ENCODE peak calls at places on chromosomes 12 and 14, in five cellular contexts. One of them, this sample, is unnamed.
A peak's percentile ranks its signal among the peaks of the same experiment; 100 is the strongest.

GRCh38 chr12:100199023-100199346 is 1.6 kb upstream of the ACTR6 start:
- DNase-seq in CD4-positive, alpha-beta memory T cell: no peak
- DNase-seq in psoas muscle: no peak
- DNase-seq in body of pancreas: no peak
- DNase-seq in adrenal gland: no peak
- DNase-seq in this sample: peak; percentile 10

GRCh38 chr14:34003052-34003668 is 52.3 kb upstream of the EGLN3 start:
- DNase-seq in psoas muscle: no peak
- DNase-seq in body of pancreas: no peak
- DNase-seq in CD4-positive, alpha-beta memory T cell: no peak
- DNase-seq in adrenal gland: no peak
- DNase-seq in this sample: no peak

GRCh38 chr14:56474419-56475022 is 105.1 kb upstream of the TMEM260 start:
- DNase-seq in psoas muscle: no peak
- DNase-seq in CD4-positive, alpha-beta memory T cell: peak; percentile 30
- DNase-seq in body of pancreas: no peak
- DNase-seq in adrenal gland: no peak
- DNase-seq in this sample: peak; percentile 42

GRCh38 chr12:32399373-32400113 is at the start of gene FGD4:
- DNase-seq in CD4-positive, alpha-beta memory T cell: peak; percentile 32
- DNase-seq in adrenal gland: peak; percentile 93
- DNase-seq in psoas muscle: peak; percentile 86
- DNase-seq in body of pancreas: peak; percentile 95
- DNase-seq in this sample: peak; percentile 97

GRCh38 chr12:56990648-56991318 is 15.6 kb downstream of the ZBTB39 start:
- DNase-seq in adrenal gland: no peak
- DNase-seq in psoas muscle: no peak
- DNase-seq in body of pancreas: no peak
- DNase-seq in CD4-positive, alpha-beta memory T cell: no peak
- DNase-seq in this sample: no peak

GRCh38 chr12:11797317-11797913 is 147.9 kb downstream of the ETV6 start:
- DNase-seq in CD4-positive, alpha-beta memory T cell: no peak
- DNase-seq in body of pancreas: no peak
- DNase-seq in psoas muscle: no peak
- DNase-seq in adrenal gland: peak; percentile 20
- DNase-seq in this sample: no peak

GRCh38 chr12:119940881-119941280 is 48.2 kb upstream of the BICDL1 start:
- DNase-seq in CD4-positive, alpha-beta memory T cell: no peak
- DNase-seq in adrenal gland: no peak
- DNase-seq in body of pancreas: no peak
- DNase-seq in psoas muscle: no peak
- DNase-seq in this sample: no peak

GRCh38 chr14:86129426-86129825 is 599.5 kb downstream of the FLRT2 start:
- DNase-seq in psoas muscle: no peak
- DNase-seq in adrenal gland: no peak
- DNase-seq in body of pancreas: no peak
- DNase-seq in CD4-positive, alpha-beta memory T cell: no peak
- DNase-seq in this sample: no peak

GRCh38 chr14:55699131-55700057 is 119.4 kb downstream of the KTN1 start:
- DNase-seq in CD4-positive, alpha-beta memory T cell: no peak
- DNase-seq in psoas muscle: no peak
- DNase-seq in adrenal gland: no peak
- DNase-seq in body of pancreas: no peak
- DNase-seq in this sample: no peak

GRCh38 chr14:71013551-71014192 is 106.4 kb downstream of the PCNX1 start:
- DNase-seq in CD4-positive, alpha-beta memory T cell: no peak
- DNase-seq in adrenal gland: no peak
- DNase-seq in psoas muscle: no peak
- DNase-seq in body of pancreas: no peak
- DNase-seq in this sample: no peak

GRCh38 chr14:72565200-72565599 is 328.7 kb downstream of the DPF3 start:
- DNase-seq in adrenal gland: no peak
- DNase-seq in psoas muscle: peak; percentile 51
- DNase-seq in CD4-positive, alpha-beta memory T cell: no peak
- DNase-seq in body of pancreas: peak; percentile 6
- DNase-seq in this sample: no peak

GRCh38 chr12:88509347-88509746 is 70.9 kb downstream of the KITLG start:
- DNase-seq in body of pancreas: no peak
- DNase-seq in CD4-positive, alpha-beta memory T cell: no peak
- DNase-seq in adrenal gland: no peak
- DNase-seq in psoas muscle: no peak
- DNase-seq in this sample: no peak

GRCh38 chr14:105061428-105062047 is 3.7 kb downstream of the GPR132 start:
- DNase-seq in adrenal gland: no peak
- DNase-seq in body of pancreas: no peak
- DNase-seq in psoas muscle: peak; percentile 53
- DNase-seq in CD4-positive, alpha-beta memory T cell: peak; percentile 41
- DNase-seq in this sample: no peak

GRCh38 chr14:93132472-93133065 is 16.8 kb upstream of the ITPK1 start:
- DNase-seq in psoas muscle: no peak
- DNase-seq in CD4-positive, alpha-beta memory T cell: peak; percentile 19
- DNase-seq in body of pancreas: peak; percentile 80
- DNase-seq in adrenal gland: peak; percentile 62
- DNase-seq in this sample: peak; percentile 66

GRCh38 chr12:121093487-121093891 is 39.2 kb upstream of the P2RX7 start:
- DNase-seq in adrenal gland: no peak
- DNase-seq in body of pancreas: no peak
- DNase-seq in CD4-positive, alpha-beta memory T cell: no peak
- DNase-seq in psoas muscle: no peak
- DNase-seq in this sample: no peak

GRCh38 chr12:11623382-11623781 is 26.1 kb upstream of the ETV6 start:
- DNase-seq in CD4-positive, alpha-beta memory T cell: no peak
- DNase-seq in body of pancreas: no peak
- DNase-seq in adrenal gland: no peak
- DNase-seq in psoas muscle: no peak
- DNase-seq in this sample: no peak

GRCh38 chr14:100471451-100472093 is 115.6 kb downstream of the BEGAIN start:
- DNase-seq in CD4-positive, alpha-beta memory T cell: no peak
- DNase-seq in body of pancreas: peak; percentile 66
- DNase-seq in adrenal gland: peak; percentile 73
- DNase-seq in psoas muscle: peak; percentile 50
- DNase-seq in this sample: no peak

GRCh38 chr14:57403521-57403864 is 13.1 kb downstream of the NAA30 start:
- DNase-seq in CD4-positive, alpha-beta memory T cell: no peak
- DNase-seq in body of pancreas: no peak
- DNase-seq in psoas muscle: no peak
- DNase-seq in adrenal gland: no peak
- DNase-seq in this sample: no peak

GRCh38 chr14:93944348-93945069 is 17.4 kb downstream of the FAM181A start:
- DNase-seq in adrenal gland: peak; percentile 42
- DNase-seq in psoas muscle: peak; percentile 64
- DNase-seq in body of pancreas: peak; percentile 37
- DNase-seq in CD4-positive, alpha-beta memory T cell: no peak
- DNase-seq in this sample: no peak

GRCh38 chr14:75595211-75595610 is 16.8 kb downstream of the FLVCR2 start:
- DNase-seq in body of pancreas: no peak
- DNase-seq in psoas muscle: no peak
- DNase-seq in adrenal gland: no peak
- DNase-seq in CD4-positive, alpha-beta memory T cell: no peak
- DNase-seq in this sample: no peak

GRCh38 chr14:97212399-97212798 is 415.2 kb downstream of the VRK1 start:
- DNase-seq in body of pancreas: no peak
- DNase-seq in adrenal gland: no peak
- DNase-seq in CD4-positive, alpha-beta memory T cell: no peak
- DNase-seq in psoas muscle: no peak
- DNase-seq in this sample: no peak

GRCh38 chr12:116808113-116808786 is 70.1 kb downstream of the RNFT2 start:
- DNase-seq in CD4-positive, alpha-beta memory T cell: no peak
- DNase-seq in body of pancreas: no peak
- DNase-seq in adrenal gland: no peak
- DNase-seq in psoas muscle: no peak
- DNase-seq in this sample: no peak

GRCh38 chr12:105064564-105065222 is 19.6 kb downstream of the ALDH1L2 start:
- DNase-seq in CD4-positive, alpha-beta memory T cell: no peak
- DNase-seq in body of pancreas: no peak
- DNase-seq in adrenal gland: no peak
- DNase-seq in psoas muscle: no peak
- DNase-seq in this sample: no peak

GRCh38 chr14:94571950-94572349 is 9.3 kb upstream of the SERPINA5 start:
- DNase-seq in psoas muscle: no peak
- DNase-seq in CD4-positive, alpha-beta memory T cell: no peak
- DNase-seq in body of pancreas: peak; percentile 60
- DNase-seq in adrenal gland: no peak
- DNase-seq in this sample: no peak

GRCh38 chr12:74317078-74317581 is 220.5 kb upstream of the ATXN7L3B start:
- DNase-seq in body of pancreas: peak; percentile 18
- DNase-seq in psoas muscle: no peak
- DNase-seq in adrenal gland: no peak
- DNase-seq in CD4-positive, alpha-beta memory T cell: no peak
- DNase-seq in this sample: no peak

GRCh38 chr14:73743431-73743931 is 29.3 kb upstream of the PNMA1 start:
- DNase-seq in body of pancreas: no peak
- DNase-seq in psoas muscle: peak; percentile 65
- DNase-seq in adrenal gland: no peak
- DNase-seq in CD4-positive, alpha-beta memory T cell: peak; percentile 57
- DNase-seq in this sample: no peak

GRCh38 chr12:13000935-13001724 is 1.1 kb upstream of the HEBP1 start:
- DNase-seq in body of pancreas: peak; percentile 56
- DNase-seq in CD4-positive, alpha-beta memory T cell: peak; percentile 52
- DNase-seq in psoas muscle: peak; percentile 58
- DNase-seq in adrenal gland: peak; percentile 55
- DNase-seq in this sample: peak; percentile 55

GRCh38 chr14:65210118-65210826 is 108.0 kb upstream of the MAX start:
- DNase-seq in adrenal gland: no peak
- DNase-seq in psoas muscle: no peak
- DNase-seq in body of pancreas: no peak
- DNase-seq in CD4-positive, alpha-beta memory T cell: peak; percentile 13
- DNase-seq in this sample: no peak

GRCh38 chr12:46371718-46372130 is 849 bp downstream of the SLC38A2 start:
- DNase-seq in body of pancreas: peak; percentile 82
- DNase-seq in CD4-positive, alpha-beta memory T cell: no peak
- DNase-seq in adrenal gland: peak; percentile 73
- DNase-seq in psoas muscle: peak; percentile 78
- DNase-seq in this sample: peak; percentile 61

GRCh38 chr12:12779529-12779928 is 5.9 kb upstream of the APOLD1 start:
- DNase-seq in psoas muscle: no peak
- DNase-seq in adrenal gland: no peak
- DNase-seq in body of pancreas: no peak
- DNase-seq in CD4-positive, alpha-beta memory T cell: no peak
- DNase-seq in this sample: peak; percentile 83

GRCh38 chr12:754238-754816 is 1.9 kb downstream of the WNK1 start:
- DNase-seq in CD4-positive, alpha-beta memory T cell: peak; percentile 44
- DNase-seq in psoas muscle: no peak
- DNase-seq in body of pancreas: peak; percentile 27
- DNase-seq in adrenal gland: no peak
- DNase-seq in this sample: peak; percentile 35

GRCh38 chr14:69664865-69665526 is 53.6 kb downstream of the SUSD6 start:
- DNase-seq in adrenal gland: peak; percentile 71
- DNase-seq in CD4-positive, alpha-beta memory T cell: no peak
- DNase-seq in psoas muscle: no peak
- DNase-seq in body of pancreas: peak; percentile 28
- DNase-seq in this sample: no peak
- H3K27ac ChIP-seq in adrenal gland: no peak overlapping the region
- H3K27ac ChIP-seq in CD4-positive, alpha-beta memory T cell: no peak overlapping the region
- H3K27ac ChIP-seq in psoas muscle: peak overlapping the region; percentile 11
- H3K27ac ChIP-seq in body of pancreas: no peak overlapping the region
- H3K27ac ChIP-seq in this sample: peak overlapping the region; percentile 48

DNA sequence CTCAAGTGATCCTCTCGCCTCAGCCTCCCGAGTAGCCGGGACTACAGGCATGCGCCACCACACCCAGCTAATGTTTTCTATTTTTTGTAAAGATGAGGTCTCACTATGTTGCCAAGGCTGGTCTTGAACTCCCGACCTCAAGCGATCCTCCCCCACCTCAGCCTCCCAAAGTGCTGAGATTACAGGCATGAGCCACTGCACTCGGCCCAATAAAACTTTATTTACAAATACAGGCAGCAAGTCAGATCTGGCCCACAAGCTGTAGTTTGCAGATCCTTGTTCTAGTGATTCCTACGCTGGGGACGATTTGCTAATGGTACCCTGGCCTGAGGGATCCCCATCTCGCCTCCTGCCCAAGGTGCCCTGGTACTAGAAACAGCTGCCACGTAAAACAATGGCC is 74.6 kb downstream of the CCDC88C start:
- DNase-seq in body of pancreas: no peak
- DNase-seq in psoas muscle: no peak
- DNase-seq in adrenal gland: no peak
- DNase-seq in CD4-positive, alpha-beta memory T cell: no peak
- DNase-seq in this sample: no peak
- H3K27ac ChIP-seq in body of pancreas: no peak overlapping the region
- H3K27ac ChIP-seq in psoas muscle: no peak overlapping the region
- H3K27ac ChIP-seq in adrenal gland: no peak overlapping the region
- H3K27ac ChIP-seq in CD4-positive, alpha-beta memory T cell: no peak overlapping the region
- H3K27ac ChIP-seq in this sample: no peak overlapping the region

DNA sequence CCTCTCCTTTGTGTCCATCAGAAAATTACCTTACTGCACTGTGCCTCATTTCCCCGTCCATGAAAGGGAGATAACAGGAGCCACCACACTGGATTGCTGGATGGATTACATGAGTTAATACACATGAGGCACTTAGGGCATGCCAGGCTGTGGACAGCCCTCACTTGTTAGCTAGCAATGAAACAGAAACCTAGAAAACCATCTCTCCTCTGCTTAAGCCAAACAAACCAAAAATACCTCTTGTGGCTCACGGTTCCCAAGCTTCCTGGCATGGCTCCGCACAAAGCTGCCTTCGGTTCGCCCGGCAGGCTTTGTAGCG is 660 bp upstream of the HCFC2 start:
- DNase-seq in body of pancreas: peak; percentile 17
- DNase-seq in CD4-positive, alpha-beta memory T cell: no peak
- DNase-seq in psoas muscle: no peak
- DNase-seq in adrenal gland: no peak
- DNase-seq in this sample: no peak
- H3K27ac ChIP-seq in body of pancreas: peak overlapping the region; percentile 75
- H3K27ac ChIP-seq in CD4-positive, alpha-beta memory T cell: peak overlapping the region; percentile 77
- H3K27ac ChIP-seq in psoas muscle: peak overlapping the region; percentile 96
- H3K27ac ChIP-seq in adrenal gland: peak overlapping the region; percentile 64
- H3K27ac ChIP-seq in this sample: peak overlapping the region; percentile 83

GRCh38 chr14:76940057-76940456 is 88.5 kb downstream of the IRF2BPL start:
- DNase-seq in psoas muscle: no peak
- DNase-seq in adrenal gland: no peak
- DNase-seq in CD4-positive, alpha-beta memory T cell: no peak
- DNase-seq in body of pancreas: no peak
- DNase-seq in this sample: no peak
- H3K27ac ChIP-seq in psoas muscle: no peak overlapping the region
- H3K27ac ChIP-seq in adrenal gland: no peak overlapping the region
- H3K27ac ChIP-seq in CD4-positive, alpha-beta memory T cell: no peak overlapping the region
- H3K27ac ChIP-seq in body of pancreas: no peak overlapping the region
- H3K27ac ChIP-seq in this sample: no peak overlapping the region

GRCh38 chr12:80700327-80700726 is 7.1 kb upstream of the MYF6 start:
- DNase-seq in body of pancreas: no peak
- DNase-seq in adrenal gland: no peak
- DNase-seq in psoas muscle: no peak
- DNase-seq in CD4-positive, alpha-beta memory T cell: no peak
- DNase-seq in this sample: no peak
- H3K27ac ChIP-seq in body of pancreas: no peak overlapping the region
- H3K27ac ChIP-seq in adrenal gland: no peak overlapping the region
- H3K27ac ChIP-seq in psoas muscle: peak overlapping the region; percentile 93
- H3K27ac ChIP-seq in CD4-positive, alpha-beta memory T cell: no peak overlapping the region
- H3K27ac ChIP-seq in this sample: no peak overlapping the region